ENCODE peak calls at places on chromosomes 12 and 14, in nine cellular contexts. W is esophagus muscularis mucosa, Q is body of pancreas, T is HCT116, A is breast epithelium, U is A549, S is Peyer's patch, O is heart left ventricle, R is adrenal gland. I is an unnamed sample.

GRCh38 chr14:72982146-72982708 is 44.7 kb downstream of the ZFYVE1 start:
- DNase-seq in U (no peak), O (no peak), R (no peak), Q (no peak), S (no peak), W (no peak), A (no peak), T (no peak), I (no peak)

GRCh38 chr14:105316968-105317498 is 2.5 kb downstream of the PACS2 start:
- DNase-seq in S (no peak), R (peak), O (no peak), U (no peak), Q (no peak), W (no peak), A (no peak), T (no peak), I (no peak)

GRCh38 chr12:94207467-94208432 is 59.4 kb downstream of the PLXNC1 start:
- DNase-seq in A (no peak), U (no peak), T (no peak), R (peak), Q (no peak), W (no peak), O (no peak), S (no peak), I (no peak)

GRCh38 chr12:68113644-68114043 is 45.9 kb downstream of the IFNG start:
- DNase-seq in U (no peak), Q (no peak), R (no peak), T (peak), W (no peak), O (no peak), S (no peak), A (no peak), I (no peak)

GRCh38 chr12:119802472-119802871 is 74.6 kb downstream of the CIT start:
- DNase-seq in W (no peak), S (no peak), O (peak), R (peak), A (no peak), T (no peak), U (no peak), Q (peak), I (no peak)

GRCh38 chr12:66048843-66049537 is 81.6 kb downstream of the LLPH start:
- DNase-seq in W (peak), S (no peak), U (no peak), R (no peak), Q (no peak), A (no peak), T (no peak), O (no peak), I (no peak)

GRCh38 chr12:84637926-84638325 is 274.7 kb downstream of the SLC6A15 start:
- DNase-seq in R (no peak), U (no peak), O (no peak), S (no peak), W (no peak), T (no peak), Q (no peak), A (no peak), I (no peak)

GRCh38 chr12:129696952-129697351 is 206.9 kb downstream of the TMEM132D start:
- DNase-seq in W (peak), S (no peak), R (no peak), A (no peak), T (no peak), O (no peak), Q (no peak), U (no peak), I (no peak)

GRCh38 chr12:68358532-68359485 is 26.6 kb upstream of the MDM1 start:
- DNase-seq in W (no peak), R (peak), T (peak), S (no peak), O (no peak), U (peak), Q (peak), A (no peak), I (no peak)

GRCh38 chr12:104702565-104703139 is 245.9 kb downstream of the CHST11 start:
- DNase-seq in U (no peak), A (peak), R (peak), W (no peak), T (no peak), Q (peak), S (no peak), O (peak), I (no peak)

GRCh38 chr12:118827047-118827446 is 154.3 kb upstream of the SRRM4 start:
- DNase-seq in O (no peak), U (no peak), W (no peak), T (no peak), A (no peak), Q (no peak), R (no peak), S (no peak), I (no peak)

GRCh38 chr12:34405286-34406227 is 383.3 kb downstream of the ALG10 start:
- DNase-seq in U (no peak), W (peak), T (no peak), A (peak), S (peak), O (peak), R (no peak), Q (peak), I (no peak)

GRCh38 chr12:41966916-41967315 is 177.8 kb downstream of the GXYLT1 start:
- DNase-seq in A (no peak), R (no peak), Q (no peak), U (no peak), T (no peak), S (no peak), O (no peak), W (no peak), I (no peak)

GRCh38 chr12:130104596-130105253 is 57.5 kb upstream of the FZD10 start:
- DNase-seq in R (no peak), S (no peak), A (no peak), Q (peak), W (no peak), O (no peak), U (no peak), T (no peak), I (no peak)

GRCh38 chr14:49861581-49861922 is 9.0 kb upstream of the NEMF start:
- DNase-seq in R (peak), Q (peak), A (peak), W (peak), S (peak), U (peak), O (peak), T (no peak), I (peak)

GRCh38 chr14:88426271-88426670 is 40.8 kb downstream of the SPATA7 start:
- DNase-seq in W (no peak), Q (no peak), A (no peak), R (no peak), U (no peak), S (no peak), T (no peak), O (peak), I (no peak)

GRCh38 chr14:89185919-89186849 is 230.8 kb downstream of the FOXN3 start:
- DNase-seq in O (no peak), U (no peak), T (peak), S (peak), Q (no peak), A (no peak), W (no peak), R (peak), I (no peak)

GRCh38 chr12:122238861-122239260 is 13.0 kb upstream of the DIABLO start:
- DNase-seq in R (no peak), U (no peak), O (no peak), Q (no peak), A (no peak), T (no peak), W (no peak), S (no peak), I (no peak)

GRCh38 chr12:120855823-120856589 is 48.2 kb downstream of the SPPL3 start:
- DNase-seq in A (no peak), S (no peak), W (no peak), O (no peak), T (no peak), Q (no peak), U (no peak), R (no peak), I (no peak)

GRCh38 chr12:5511644-5512584 is 80.0 kb downstream of the NTF3 start:
- DNase-seq in T (peak), R (no peak), S (no peak), W (no peak), Q (no peak), U (peak), O (no peak), A (no peak), I (no peak)

GRCh38 chr14:92513204-92513965 is at the start of gene RIN3:
- DNase-seq in T (no peak), O (peak), R (peak), U (peak), Q (no peak), W (no peak), A (no peak), S (peak), I (no peak)

GRCh38 chr14:54189358-54190354 is 207.2 kb upstream of the CDKN3 start:
- DNase-seq in T (peak), A (no peak), R (no peak), S (no peak), U (no peak), W (no peak), Q (no peak), O (no peak), I (no peak)

GRCh38 chr12:83003026-83003425 is 316.3 kb downstream of the TMTC2 start:
- DNase-seq in U (no peak), W (no peak), T (no peak), A (no peak), Q (no peak), O (no peak), S (no peak), R (no peak), I (no peak)

GRCh38 chr12:5648692-5649338 is 216.9 kb downstream of the NTF3 start:
- DNase-seq in U (no peak), W (no peak), R (no peak), S (no peak), T (peak), A (no peak), Q (no peak), O (no peak), I (peak)

GRCh38 chr12:75960086-75960910 is 71.3 kb downstream of the PHLDA1 start:
- DNase-seq in T (no peak), Q (peak), S (peak), R (no peak), U (no peak), O (no peak), W (no peak), A (no peak), I (peak)

GRCh38 chr14:58060077-58060476 is 91.9 kb downstream of the ARMH4 start:
- DNase-seq in R (no peak), A (no peak), W (no peak), Q (no peak), T (no peak), S (no peak), U (no peak), O (no peak), I (no peak)

GRCh38 chr12:108495054-108495453 is 20.0 kb upstream of the FICD start:
- DNase-seq in S (no peak), A (no peak), T (peak), R (no peak), U (peak), O (no peak), Q (no peak), W (no peak), I (peak)

GRCh38 chr12:25052191-25053020 is 103.5 kb upstream of the BCAT1 start:
- DNase-seq in S (no peak), A (no peak), T (no peak), W (no peak), R (peak), Q (peak), O (no peak), U (no peak), I (no peak)

DNA sequence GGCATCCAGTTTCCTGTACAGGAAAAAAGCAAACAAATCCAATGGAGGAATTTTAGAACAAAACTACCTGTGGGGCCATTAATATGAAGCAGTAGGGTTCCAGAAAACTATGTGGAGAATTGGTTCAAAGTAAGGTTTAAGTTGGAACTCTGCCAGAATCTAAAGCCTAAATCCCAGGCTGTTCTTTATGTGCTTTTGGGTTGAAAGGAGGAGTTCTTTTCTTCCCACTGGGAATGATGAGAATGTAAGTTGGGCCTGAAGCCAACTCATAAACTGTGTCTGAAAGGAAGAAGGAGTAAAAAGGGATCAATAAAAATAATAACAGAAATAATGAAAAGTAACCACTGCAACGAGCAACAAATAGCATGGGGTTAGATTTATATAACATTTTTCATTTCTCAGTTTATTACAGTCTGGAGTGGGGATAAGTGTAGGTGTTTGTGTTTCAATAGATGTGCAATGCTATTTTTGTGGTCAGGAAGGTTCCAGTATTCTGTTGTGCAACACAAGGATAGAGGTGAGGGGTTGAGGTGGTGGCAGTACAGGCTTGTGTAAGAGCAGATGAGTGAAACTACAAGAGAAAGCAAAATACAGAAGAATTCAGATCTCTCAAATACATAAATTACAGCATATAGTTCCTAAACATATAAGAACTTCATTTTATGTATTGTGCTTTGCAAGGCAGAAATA is 373.6 kb downstream of the EMP1 start:
- DNase-seq in W (no peak), Q (no peak), R (no peak), U (no peak), O (no peak), S (no peak), A (no peak), T (peak), I (no peak)
- H3K4me3 ChIP-seq in W (no peak), Q (no peak), R (no peak), U (no peak), O (no peak), S (no peak), A (no peak), T (no peak), I (no peak)

GRCh38 chr12:111597731-111598636 is 1.1 kb downstream of the ATXN2 start:
- DNase-seq in Q (peak), O (peak), W (no peak), S (peak), R (peak), A (peak), T (no peak), U (peak), I (no peak)
- TF ChIP-seq POLR2A in Q (no peak), O (no peak), W (no peak), S (no peak), R (no peak), A (no peak), T (no peak), U (peak), I (no peak)

GRCh38 chr12:46389130-46389616 is 16.6 kb upstream of the SLC38A2 start:
- DNase-seq in O (no peak), S (no peak), U (no peak), W (no peak), A (no peak), T (no peak), R (peak), Q (no peak), I (no peak)
- H3K4me3 ChIP-seq in O (no peak), S (no peak), U (no peak), W (no peak), A (no peak), T (no peak), R (no peak), Q (no peak), I (no peak)

DNA sequence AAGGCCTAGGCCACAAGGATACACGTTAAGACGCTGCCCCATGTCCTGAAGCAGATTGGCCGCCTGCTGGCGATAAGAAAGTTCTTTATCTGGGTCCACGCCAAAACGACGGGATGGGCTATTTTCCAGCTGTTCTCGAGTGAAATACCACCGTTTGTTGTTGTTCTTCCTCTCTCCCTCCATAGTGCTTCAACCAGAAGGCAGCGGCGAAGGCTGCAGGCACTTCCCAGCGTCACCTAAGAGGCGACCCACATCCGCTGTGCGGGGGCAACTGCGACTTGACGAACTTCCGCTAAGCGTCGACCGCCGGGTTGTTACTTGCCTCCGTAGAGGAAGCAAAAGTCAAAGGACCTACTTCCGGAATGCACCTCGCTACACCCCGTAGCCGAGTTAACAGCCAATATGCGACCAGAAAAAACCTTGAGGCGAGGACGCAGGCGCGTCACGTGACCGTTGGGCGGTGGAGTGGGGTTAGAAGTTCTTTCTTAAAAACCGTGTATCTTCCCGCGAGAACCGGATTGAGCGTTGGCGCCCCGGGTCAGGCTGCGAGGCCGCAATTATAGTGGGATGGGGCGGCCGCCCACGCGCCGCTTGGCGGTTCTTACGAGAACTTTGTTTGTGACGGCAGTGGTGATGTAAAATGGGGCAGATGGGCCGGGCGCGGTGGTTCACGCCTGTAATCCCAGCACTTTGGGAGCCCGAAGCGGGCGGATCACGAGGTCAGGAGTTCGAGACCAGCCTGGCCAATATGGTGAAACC is at the start of gene CCNT1:
- DNase-seq in U (peak), Q (peak), S (peak), O (peak), W (peak), R (peak), A (peak), T (peak), I (peak)
- TF ChIP-seq POLR2A in U (peak), Q (peak), S (peak), O (peak), W (peak), R (peak), A (peak), T (peak), I (peak)